ENCODE peak calls at places on chromosomes 4 and X, in eight cellular contexts. Q is small intestine; Y is HFF-Myc; C is AG09319; O is pons; G is KBM-7; H is activated naive CD4-positive, alpha-beta T cell treated with Interleukin-2 at 50 U/mL for 16 hours; P is CD4-positive, alpha-beta T cell. F is an unnamed sample.

GRCh38 chr4:188190461-188190860 is 51.2 kb downstream of the TRIML1 start:
- DNase-seq in C (peak; percentile 3), G (no peak), H (no peak), P (no peak), Y (no peak), Q (no peak), O (no peak), F (no peak)

GRCh38 chr4:6608758-6609414 is 31.6 kb upstream of the MRFAP1 start:
- DNase-seq in H (no peak), G (no peak), O (no peak), Y (no peak), C (no peak), P (no peak), Q (no peak), F (no peak)

GRCh38 chr4:86307432-86307831 is 52.4 kb downstream of the MAPK10 start:
- DNase-seq in O (no peak), Y (no peak), G (no peak), H (no peak), C (no peak), Q (no peak), P (no peak), F (peak; percentile 20)

GRCh38 chr4:7546809-7547367 is 112.2 kb upstream of the PSAPL1 start:
- DNase-seq in Y (peak; percentile 51), H (no peak), P (no peak), O (no peak), G (no peak), C (peak; percentile 5), Q (no peak), F (peak; percentile 15)

GRCh38 chr4:153947124-153947523 is 158.2 kb upstream of the SFRP2 start:
- DNase-seq in Y (no peak), O (no peak), Q (no peak), G (no peak), C (no peak), H (no peak), P (no peak), F (no peak)

GRCh38 chr4:159401791-159402380 is 299.0 kb downstream of the RAPGEF2 start:
- DNase-seq in P (no peak), Q (no peak), Y (peak; percentile 55), H (no peak), G (no peak), C (no peak), O (no peak), F (peak; percentile 90)

GRCh38 chr4:7831330-7831729 is 108.3 kb downstream of the AFAP1 start:
- DNase-seq in Q (no peak), H (peak; percentile 61), G (peak; percentile 19), O (no peak), C (peak; percentile 56), Y (peak; percentile 74), P (peak; percentile 23), F (peak; percentile 89)

GRCh38 chr4:32172761-32173160 is 1452.6 kb downstream of the PCDH7 start:
- DNase-seq in Y (no peak), Q (no peak), H (no peak), P (no peak), G (no peak), C (no peak), O (no peak), F (peak; percentile 34)

GRCh38 chr4:139633661-139634060 is 32.0 kb upstream of the MGST2 start:
- DNase-seq in Y (no peak), G (no peak), P (no peak), Q (no peak), H (no peak), O (peak; percentile 54), C (no peak), F (no peak)

GRCh38 chr4:54107951-54108740 is 8.2 kb downstream of the GSX2 start:
- DNase-seq in P (no peak), H (no peak), Q (no peak), O (no peak), G (no peak), Y (no peak), C (no peak), F (peak; percentile 44)

GRCh38 chrX:74015379-74016019 is 288.5 kb upstream of the ZCCHC13 start:
- DNase-seq in C (peak; percentile 40), Y (peak; percentile 16), Q (peak; percentile 58), O (peak; percentile 62), G (peak; percentile 89), H (peak; percentile 51), P (peak; percentile 51), F (peak; percentile 39)

GRCh38 chr4:102901804-102902203 is 33.0 kb downstream of the CISD2 start:
- DNase-seq in Y (no peak), O (no peak), Q (no peak), G (no peak), H (no peak), P (no peak), C (no peak), F (no peak)

GRCh38 chr4:56619160-56619559 is 61.9 kb downstream of the HOPX start:
- DNase-seq in P (no peak), O (peak; percentile 3), H (no peak), Q (no peak), C (no peak), G (peak; percentile 12), Y (no peak), F (peak; percentile 50)

GRCh38 chrX:70635669-70636068 is 191.0 kb downstream of the DLG3 start:
- DNase-seq in Y (no peak), Q (no peak), G (no peak), C (no peak), P (no peak), O (no peak), H (no peak), F (no peak)

GRCh38 chr4:17276821-17277220 is 235.1 kb downstream of the QDPR start:
- DNase-seq in G (no peak), H (no peak), C (no peak), Y (peak; percentile 17), O (no peak), Q (no peak), P (no peak), F (peak; percentile 77)

GRCh38 chr4:160351018-160351417 is 1248.1 kb downstream of the RAPGEF2 start:
- DNase-seq in Q (no peak), Y (no peak), P (no peak), G (no peak), H (no peak), C (no peak), O (no peak), F (no peak)

GRCh38 chr4:99587803-99588202 is 13.2 kb downstream of the MTTP start:
- DNase-seq in G (no peak), C (no peak), Y (no peak), H (no peak), P (no peak), Q (peak; percentile 32), O (no peak), F (no peak)

GRCh38 chr4:138835833-138836521 is 179.6 kb upstream of the NOCT start:
- DNase-seq in P (no peak), G (no peak), Y (no peak), C (no peak), H (no peak), Q (peak; percentile 49), O (no peak), F (no peak)

GRCh38 chr4:1478766-1479355 is 72.6 kb upstream of the NKX1-1 start:
- DNase-seq in G (no peak), H (no peak), P (no peak), C (no peak), Y (no peak), Q (no peak), O (no peak), F (no peak)

GRCh38 chrX:96906741-96907140 is 23.0 kb downstream of the RPA4 start:
- DNase-seq in P (no peak), H (no peak), Q (no peak), C (no peak), Y (no peak), O (no peak), G (no peak), F (peak; percentile 3)

GRCh38 chrX:22164770-22165388 is 107.8 kb upstream of the CBLL2 start:
- DNase-seq in H (no peak), C (no peak), G (no peak), P (no peak), O (no peak), Y (no peak), Q (no peak), F (peak; percentile 58)

GRCh38 chr4:94304365-94304971 is 38.2 kb downstream of the HPGDS start:
- DNase-seq in H (no peak), P (no peak), C (peak; percentile 8), Q (peak; percentile 41), Y (peak; percentile 9), O (peak; percentile 12), G (peak; percentile 57), F (peak; percentile 17)